ENCODE peak calls at places on chromosomes 7 and 10, in seven cellular contexts. One of them, this sample, is unnamed.

GRCh38 chr7:101539784-101540183 is 89.3 kb downstream of the MYL10 start:
- DNase-seq in NB4: no peak
- DNase-seq in body of pancreas: no peak
- DNase-seq in heart left ventricle: no peak
- DNase-seq in transverse colon: no peak
- DNase-seq in prostate gland: no peak
- DNase-seq in IMR-90: no peak
- DNase-seq in this sample: no peak

GRCh38 chr7:43869898-43870240 is 552 bp upstream of the MRPS24 start:
- DNase-seq in NB4: peak
- DNase-seq in body of pancreas: no peak
- DNase-seq in heart left ventricle: no peak
- DNase-seq in transverse colon: peak
- DNase-seq in prostate gland: no peak
- DNase-seq in IMR-90: peak
- DNase-seq in this sample: peak

GRCh38 chr7:31320675-31321074 is 19.9 kb downstream of the NEUROD6 start:
- DNase-seq in NB4: no peak
- DNase-seq in body of pancreas: no peak
- DNase-seq in heart left ventricle: no peak
- DNase-seq in transverse colon: no peak
- DNase-seq in prostate gland: no peak
- DNase-seq in IMR-90: no peak
- DNase-seq in this sample: no peak

GRCh38 chr10:72692057-72692891 is at the start of gene MCU:
- DNase-seq in NB4: peak
- DNase-seq in body of pancreas: peak
- DNase-seq in heart left ventricle: peak
- DNase-seq in transverse colon: peak
- DNase-seq in prostate gland: peak
- DNase-seq in IMR-90: peak
- DNase-seq in this sample: peak

GRCh38 chr7:52540041-52540440 is 495.4 kb upstream of the POM121L12 start:
- DNase-seq in NB4: peak
- DNase-seq in body of pancreas: no peak
- DNase-seq in heart left ventricle: no peak
- DNase-seq in transverse colon: no peak
- DNase-seq in prostate gland: no peak
- DNase-seq in IMR-90: no peak
- DNase-seq in this sample: no peak

GRCh38 chr10:66654861-66655260 is 271.0 kb upstream of the LRRTM3 start:
- DNase-seq in NB4: no peak
- DNase-seq in body of pancreas: no peak
- DNase-seq in heart left ventricle: no peak
- DNase-seq in transverse colon: no peak
- DNase-seq in prostate gland: no peak
- DNase-seq in IMR-90: peak
- DNase-seq in this sample: no peak

GRCh38 chr7:4147931-4148620 is 534.0 kb upstream of the FOXK1 start:
- DNase-seq in NB4: no peak
- DNase-seq in body of pancreas: no peak
- DNase-seq in heart left ventricle: no peak
- DNase-seq in transverse colon: no peak
- DNase-seq in prostate gland: no peak
- DNase-seq in IMR-90: no peak
- DNase-seq in this sample: no peak

GRCh38 chr10:84188815-84189214 is 5.5 kb upstream of the CDHR1 start:
- DNase-seq in NB4: no peak
- DNase-seq in body of pancreas: no peak
- DNase-seq in heart left ventricle: no peak
- DNase-seq in transverse colon: peak
- DNase-seq in prostate gland: no peak
- DNase-seq in IMR-90: no peak
- DNase-seq in this sample: no peak

GRCh38 chr7:55250313-55250712 is 114.8 kb upstream of the LANCL2 start:
- DNase-seq in NB4: no peak
- DNase-seq in body of pancreas: peak
- DNase-seq in heart left ventricle: no peak
- DNase-seq in transverse colon: peak
- DNase-seq in prostate gland: no peak
- DNase-seq in IMR-90: no peak
- DNase-seq in this sample: no peak

GRCh38 chr7:24138366-24138765 is 145.6 kb upstream of the NPY start:
- DNase-seq in NB4: no peak
- DNase-seq in body of pancreas: no peak
- DNase-seq in heart left ventricle: no peak
- DNase-seq in transverse colon: no peak
- DNase-seq in prostate gland: no peak
- DNase-seq in IMR-90: no peak
- DNase-seq in this sample: no peak
- TF ChIP-seq POLR2A in NB4: no peak
- TF ChIP-seq POLR2A in body of pancreas: no peak
- TF ChIP-seq POLR2A in heart left ventricle: no peak
- TF ChIP-seq POLR2A in transverse colon: no peak
- TF ChIP-seq POLR2A in prostate gland: no peak
- TF ChIP-seq POLR2A in IMR-90: no peak
- TF ChIP-seq POLR2A in this sample: no peak

DNA sequence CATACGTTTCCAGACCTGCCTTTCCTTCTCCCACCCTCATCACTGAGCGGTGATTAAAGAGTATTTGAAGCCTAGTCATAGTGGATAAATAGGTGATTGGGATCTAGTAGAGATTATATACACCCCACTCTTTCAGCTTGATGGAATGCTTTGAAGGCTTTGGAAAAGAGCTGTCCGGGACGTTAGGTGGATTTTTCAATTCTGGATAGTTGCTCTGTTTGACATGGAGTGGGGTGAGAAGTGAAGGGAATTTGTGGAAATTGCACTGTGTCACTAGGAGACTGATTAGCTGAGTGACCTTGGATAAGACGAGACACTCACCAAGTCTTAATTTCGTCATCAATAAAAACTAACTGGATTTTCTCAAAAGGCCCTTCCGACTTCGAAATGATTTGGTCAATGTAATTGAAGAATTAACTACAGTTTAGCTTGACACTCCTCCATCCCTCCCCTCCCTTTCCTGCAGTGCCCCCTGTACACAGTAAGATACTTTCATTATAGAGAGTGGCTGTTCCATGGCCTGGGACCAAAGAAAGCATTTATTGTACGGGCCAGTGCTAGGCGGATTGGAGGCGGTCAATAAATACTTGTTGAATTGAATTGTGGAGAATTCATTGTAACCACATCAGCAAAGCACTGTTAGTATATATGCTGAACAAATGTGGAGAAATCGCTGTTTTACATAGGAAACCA is 959 bp downstream of the ZKSCAN1 start:
- DNase-seq in NB4: peak
- DNase-seq in body of pancreas: no peak
- DNase-seq in heart left ventricle: no peak
- DNase-seq in transverse colon: peak
- DNase-seq in prostate gland: peak
- DNase-seq in IMR-90: no peak
- DNase-seq in this sample: peak
- TF ChIP-seq POLR2A in NB4: no peak
- TF ChIP-seq POLR2A in body of pancreas: peak
- TF ChIP-seq POLR2A in heart left ventricle: no peak
- TF ChIP-seq POLR2A in transverse colon: peak
- TF ChIP-seq POLR2A in prostate gland: no peak
- TF ChIP-seq POLR2A in IMR-90: peak
- TF ChIP-seq POLR2A in this sample: no peak

GRCh38 chr7:73623798-73624668 is at the start of gene MLXIPL:
- DNase-seq in NB4: no peak
- DNase-seq in body of pancreas: peak
- DNase-seq in heart left ventricle: peak
- DNase-seq in transverse colon: peak
- DNase-seq in prostate gland: peak
- DNase-seq in IMR-90: no peak
- DNase-seq in this sample: peak
- TF ChIP-seq POLR2A in NB4: no peak
- TF ChIP-seq POLR2A in body of pancreas: peak
- TF ChIP-seq POLR2A in heart left ventricle: no peak
- TF ChIP-seq POLR2A in transverse colon: peak
- TF ChIP-seq POLR2A in prostate gland: peak
- TF ChIP-seq POLR2A in IMR-90: no peak
- TF ChIP-seq POLR2A in this sample: no peak

DNA sequence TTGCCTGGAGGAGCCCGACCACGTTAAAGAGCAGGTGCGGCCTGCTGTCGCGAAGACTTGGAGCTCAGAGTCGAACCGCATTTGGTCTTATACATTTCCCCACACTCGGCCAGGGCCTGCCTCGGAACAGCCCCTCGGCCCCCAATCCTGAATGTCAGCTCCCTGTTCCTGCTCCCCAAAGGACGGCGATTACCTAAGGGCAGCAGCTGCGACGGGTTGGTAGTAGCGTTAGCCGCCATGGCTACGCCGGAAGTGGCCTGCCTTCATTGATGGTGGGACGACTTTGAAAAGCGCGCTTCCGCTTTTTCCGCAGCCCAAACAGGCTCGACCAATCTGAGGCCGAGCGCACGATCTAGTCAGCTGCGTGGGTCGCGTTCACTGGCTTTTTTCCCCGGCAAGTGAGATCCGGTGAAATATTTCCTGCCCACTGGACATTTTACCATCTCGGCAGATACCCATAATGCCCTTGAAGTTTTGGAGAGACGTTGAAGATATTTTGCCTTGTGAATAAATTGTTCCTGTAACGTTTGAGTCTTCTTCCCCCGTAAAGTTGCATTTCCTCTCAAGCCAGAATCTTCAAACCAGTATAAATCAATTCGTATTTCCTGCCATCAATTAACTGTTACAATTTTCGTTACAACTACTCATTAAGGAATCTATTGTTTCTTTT is at the start of gene LSM5:
- DNase-seq in NB4: peak
- DNase-seq in body of pancreas: peak
- DNase-seq in heart left ventricle: peak
- DNase-seq in transverse colon: peak
- DNase-seq in prostate gland: peak
- DNase-seq in IMR-90: peak
- DNase-seq in this sample: peak
- TF ChIP-seq POLR2A in NB4: peak
- TF ChIP-seq POLR2A in body of pancreas: peak
- TF ChIP-seq POLR2A in heart left ventricle: no peak
- TF ChIP-seq POLR2A in transverse colon: peak
- TF ChIP-seq POLR2A in prostate gland: no peak
- TF ChIP-seq POLR2A in IMR-90: peak
- TF ChIP-seq POLR2A in this sample: peak

This sample was measured in erythroblast.